ENCODE peak calls at places on chromosome 5, in eight cellular contexts. One of them, this sample, is unnamed.

GRCh38 chr5:168943999-168944398 is 356.9 kb downstream of the SLIT3 start:
- DNase-seq in psoas muscle: no peak
- DNase-seq in ovary: no peak
- DNase-seq in substantia nigra: no peak
- DNase-seq in brain microvascular endothelial cell: no peak
- DNase-seq in HCT116: no peak
- DNase-seq in HL-60: no peak
- DNase-seq in mesendoderm: peak
- DNase-seq in this sample: no peak

GRCh38 chr5:74392698-74393431 is 247.7 kb downstream of the ENC1 start:
- DNase-seq in HCT116: no peak
- DNase-seq in mesendoderm: no peak
- DNase-seq in substantia nigra: no peak
- DNase-seq in HL-60: no peak
- DNase-seq in psoas muscle: no peak
- DNase-seq in brain microvascular endothelial cell: peak
- DNase-seq in ovary: no peak
- DNase-seq in this sample: no peak

GRCh38 chr5:179768326-179769085 is 25.3 kb upstream of the LTC4S start:
- DNase-seq in mesendoderm: peak
- DNase-seq in ovary: no peak
- DNase-seq in HL-60: no peak
- DNase-seq in HCT116: no peak
- DNase-seq in psoas muscle: no peak
- DNase-seq in substantia nigra: no peak
- DNase-seq in brain microvascular endothelial cell: no peak
- DNase-seq in this sample: no peak

GRCh38 chr5:127002390-127002789 is 28.0 kb downstream of the MARCHF3 start:
- DNase-seq in HCT116: no peak
- DNase-seq in HL-60: no peak
- DNase-seq in mesendoderm: peak
- DNase-seq in ovary: no peak
- DNase-seq in substantia nigra: no peak
- DNase-seq in brain microvascular endothelial cell: peak
- DNase-seq in psoas muscle: no peak
- DNase-seq in this sample: no peak

GRCh38 chr5:2752059-2752874 is 790 bp upstream of the IRX2 start:
- DNase-seq in psoas muscle: no peak
- DNase-seq in HL-60: no peak
- DNase-seq in brain microvascular endothelial cell: no peak
- DNase-seq in mesendoderm: peak
- DNase-seq in ovary: no peak
- DNase-seq in substantia nigra: no peak
- DNase-seq in HCT116: no peak
- DNase-seq in this sample: peak

GRCh38 chr5:1793966-1794895 is 5.4 kb downstream of the MRPL36 start:
- DNase-seq in HL-60: no peak
- DNase-seq in mesendoderm: no peak
- DNase-seq in ovary: no peak
- DNase-seq in substantia nigra: no peak
- DNase-seq in HCT116: no peak
- DNase-seq in brain microvascular endothelial cell: peak
- DNase-seq in psoas muscle: no peak
- DNase-seq in this sample: no peak

GRCh38 chr5:321233-321725 is at the start of gene AHRR:
- DNase-seq in ovary: peak
- DNase-seq in psoas muscle: peak
- DNase-seq in HCT116: no peak
- DNase-seq in substantia nigra: no peak
- DNase-seq in HL-60: no peak
- DNase-seq in mesendoderm: peak
- DNase-seq in brain microvascular endothelial cell: peak
- DNase-seq in this sample: peak

GRCh38 chr5:115579747-115580173 is 22.5 kb downstream of the TICAM2 start:
- DNase-seq in psoas muscle: no peak
- DNase-seq in brain microvascular endothelial cell: peak
- DNase-seq in HCT116: no peak
- DNase-seq in HL-60: no peak
- DNase-seq in substantia nigra: no peak
- DNase-seq in ovary: no peak
- DNase-seq in mesendoderm: no peak
- DNase-seq in this sample: no peak

GRCh38 chr5:160129841-160130240 is 10.6 kb upstream of the PWWP2A start:
- DNase-seq in substantia nigra: no peak
- DNase-seq in psoas muscle: no peak
- DNase-seq in mesendoderm: no peak
- DNase-seq in ovary: no peak
- DNase-seq in HCT116: no peak
- DNase-seq in HL-60: no peak
- DNase-seq in brain microvascular endothelial cell: no peak
- DNase-seq in this sample: no peak

GRCh38 chr5:57442080-57442839 is 40.4 kb downstream of the ACTBL2 start:
- DNase-seq in brain microvascular endothelial cell: peak
- DNase-seq in HL-60: no peak
- DNase-seq in mesendoderm: no peak
- DNase-seq in ovary: no peak
- DNase-seq in psoas muscle: no peak
- DNase-seq in HCT116: no peak
- DNase-seq in substantia nigra: no peak
- DNase-seq in this sample: peak

GRCh38 chr5:147849226-147849625 is 17.8 kb upstream of the SPINK1 start:
- DNase-seq in brain microvascular endothelial cell: no peak
- DNase-seq in mesendoderm: no peak
- DNase-seq in psoas muscle: no peak
- DNase-seq in ovary: no peak
- DNase-seq in HCT116: no peak
- DNase-seq in HL-60: no peak
- DNase-seq in substantia nigra: no peak
- DNase-seq in this sample: no peak

GRCh38 chr5:152379331-152379730 is 25.7 kb downstream of the NMUR2 start:
- DNase-seq in ovary: no peak
- DNase-seq in substantia nigra: no peak
- DNase-seq in psoas muscle: no peak
- DNase-seq in HL-60: no peak
- DNase-seq in mesendoderm: no peak
- DNase-seq in brain microvascular endothelial cell: no peak
- DNase-seq in HCT116: no peak
- DNase-seq in this sample: no peak

GRCh38 chr5:23704176-23704855 is 196.9 kb downstream of the PRDM9 start:
- DNase-seq in mesendoderm: no peak
- DNase-seq in ovary: no peak
- DNase-seq in psoas muscle: no peak
- DNase-seq in HL-60: no peak
- DNase-seq in HCT116: no peak
- DNase-seq in brain microvascular endothelial cell: no peak
- DNase-seq in substantia nigra: no peak
- DNase-seq in this sample: no peak

GRCh38 chr5:180784497-180785097 is 18.0 kb downstream of the MGAT1 start:
- DNase-seq in brain microvascular endothelial cell: peak
- DNase-seq in mesendoderm: peak
- DNase-seq in psoas muscle: peak
- DNase-seq in substantia nigra: peak
- DNase-seq in ovary: peak
- DNase-seq in HCT116: peak
- DNase-seq in HL-60: no peak
- DNase-seq in this sample: peak

GRCh38 chr5:81239613-81240012 is 6.5 kb downstream of the CKMT2 start:
- DNase-seq in psoas muscle: no peak
- DNase-seq in HL-60: no peak
- DNase-seq in substantia nigra: no peak
- DNase-seq in HCT116: no peak
- DNase-seq in mesendoderm: no peak
- DNase-seq in ovary: no peak
- DNase-seq in brain microvascular endothelial cell: no peak
- DNase-seq in this sample: no peak

GRCh38 chr5:81241961-81242648 is 9.0 kb downstream of the CKMT2 start:
- DNase-seq in brain microvascular endothelial cell: no peak
- DNase-seq in HCT116: no peak
- DNase-seq in ovary: no peak
- DNase-seq in mesendoderm: no peak
- DNase-seq in substantia nigra: no peak
- DNase-seq in psoas muscle: no peak
- DNase-seq in HL-60: no peak
- DNase-seq in this sample: no peak

GRCh38 chr5:81235287-81236072 is 2.4 kb downstream of the CKMT2 start:
- DNase-seq in HL-60: no peak
- DNase-seq in mesendoderm: no peak
- DNase-seq in brain microvascular endothelial cell: no peak
- DNase-seq in HCT116: no peak
- DNase-seq in ovary: peak
- DNase-seq in substantia nigra: no peak
- DNase-seq in psoas muscle: peak
- DNase-seq in this sample: peak

GRCh38 chr5:81241001-81241400 is 7.9 kb downstream of the CKMT2 start:
- DNase-seq in substantia nigra: no peak
- DNase-seq in mesendoderm: no peak
- DNase-seq in HCT116: no peak
- DNase-seq in HL-60: no peak
- DNase-seq in brain microvascular endothelial cell: no peak
- DNase-seq in ovary: no peak
- DNase-seq in psoas muscle: no peak
- DNase-seq in this sample: no peak

DNA sequence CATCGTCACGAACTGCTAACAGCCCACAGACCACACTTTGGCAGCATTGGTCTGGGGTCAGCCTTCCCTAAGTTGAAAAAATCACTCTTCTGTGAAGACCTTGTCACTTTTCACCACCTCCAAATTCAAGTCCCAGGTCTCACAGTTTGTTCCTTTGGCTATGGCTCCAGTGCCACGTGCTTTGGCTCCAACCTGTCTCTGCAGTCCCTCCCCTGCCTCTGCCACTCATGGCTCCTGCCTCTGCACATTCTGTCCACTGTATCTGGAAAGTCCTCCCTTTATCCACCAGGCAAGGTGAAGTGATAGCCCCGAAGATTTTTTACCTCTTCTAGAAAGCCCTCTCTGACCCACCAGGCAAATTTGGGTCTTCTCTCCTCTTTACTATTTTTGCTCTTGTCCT is 5.3 kb downstream of the CKMT2 start:
- DNase-seq in mesendoderm: no peak
- DNase-seq in substantia nigra: no peak
- DNase-seq in HCT116: no peak
- DNase-seq in psoas muscle: peak
- DNase-seq in ovary: no peak
- DNase-seq in HL-60: no peak
- DNase-seq in brain microvascular endothelial cell: no peak
- DNase-seq in this sample: peak
- H3K27ac ChIP-seq in mesendoderm: no peak
- H3K27ac ChIP-seq in substantia nigra: no peak
- H3K27ac ChIP-seq in HCT116: no peak
- H3K27ac ChIP-seq in psoas muscle: peak
- H3K27ac ChIP-seq in ovary: no peak
- H3K27ac ChIP-seq in HL-60: no peak
- H3K27ac ChIP-seq in brain microvascular endothelial cell: no peak
- H3K27ac ChIP-seq in this sample: peak

GRCh38 chr5:60490597-60491166 is 209.3 kb downstream of the DEPDC1B start:
- DNase-seq in ovary: no peak
- DNase-seq in psoas muscle: no peak
- DNase-seq in mesendoderm: no peak
- DNase-seq in HL-60: no peak
- DNase-seq in substantia nigra: no peak
- DNase-seq in brain microvascular endothelial cell: no peak
- DNase-seq in HCT116: no peak
- DNase-seq in this sample: no peak
- H3K27ac ChIP-seq in ovary: no peak
- H3K27ac ChIP-seq in psoas muscle: no peak
- H3K27ac ChIP-seq in mesendoderm: no peak
- H3K27ac ChIP-seq in HL-60: no peak
- H3K27ac ChIP-seq in substantia nigra: no peak
- H3K27ac ChIP-seq in brain microvascular endothelial cell: no peak
- H3K27ac ChIP-seq in HCT116: no peak
- H3K27ac ChIP-seq in this sample: no peak

DNA sequence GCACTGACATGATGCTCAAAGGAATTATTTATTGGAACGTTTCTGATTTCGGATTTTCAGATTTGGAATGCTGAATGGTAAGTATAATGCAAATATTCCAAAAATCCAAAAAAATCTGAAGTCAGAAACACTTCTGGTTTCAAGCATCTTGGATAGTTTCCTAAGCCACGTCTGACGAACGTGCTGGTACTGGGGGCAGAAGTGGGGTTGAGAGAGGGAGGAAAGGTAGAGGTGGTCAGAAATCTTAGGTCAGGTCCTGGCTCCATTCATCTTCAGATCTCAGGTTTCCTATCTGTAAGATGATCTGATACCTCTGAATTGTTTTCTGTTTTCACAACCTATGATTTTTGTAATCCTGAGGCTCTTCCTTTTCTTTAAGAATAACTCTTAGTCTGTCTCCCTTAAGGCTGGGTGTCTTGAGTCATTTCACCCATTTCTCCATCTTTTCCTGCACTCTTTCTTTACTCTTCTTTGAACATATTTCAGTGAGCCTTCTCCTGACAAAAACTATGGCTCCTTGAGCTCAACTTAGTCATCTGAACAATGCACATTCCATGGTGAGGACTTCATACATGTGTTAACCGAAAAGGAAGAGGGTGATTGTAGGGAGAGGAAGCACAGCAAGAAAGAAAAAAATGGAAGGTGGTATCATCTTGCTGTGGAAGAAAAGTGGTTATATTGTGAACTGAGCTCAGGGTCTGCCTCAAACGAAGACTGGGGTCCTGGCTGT is 3.3 kb downstream of the SGCD start:
- DNase-seq in psoas muscle: no peak
- DNase-seq in brain microvascular endothelial cell: no peak
- DNase-seq in HL-60: no peak
- DNase-seq in HCT116: no peak
- DNase-seq in ovary: no peak
- DNase-seq in mesendoderm: no peak
- DNase-seq in substantia nigra: no peak
- DNase-seq in this sample: no peak
- H3K27ac ChIP-seq in psoas muscle: peak
- H3K27ac ChIP-seq in brain microvascular endothelial cell: no peak
- H3K27ac ChIP-seq in HL-60: no peak
- H3K27ac ChIP-seq in HCT116: no peak
- H3K27ac ChIP-seq in ovary: no peak
- H3K27ac ChIP-seq in mesendoderm: no peak
- H3K27ac ChIP-seq in substantia nigra: no peak
- H3K27ac ChIP-seq in this sample: no peak

GRCh38 chr5:39016587-39017275 is 57.5 kb downstream of the RICTOR start:
- DNase-seq in psoas muscle: no peak
- DNase-seq in brain microvascular endothelial cell: no peak
- DNase-seq in HCT116: no peak
- DNase-seq in mesendoderm: no peak
- DNase-seq in substantia nigra: no peak
- DNase-seq in ovary: no peak
- DNase-seq in HL-60: no peak
- DNase-seq in this sample: no peak

GRCh38 chr5:39015743-39016586 is 58.2 kb downstream of the RICTOR start:
- DNase-seq in HL-60: no peak
- DNase-seq in HCT116: no peak
- DNase-seq in substantia nigra: no peak
- DNase-seq in ovary: no peak
- DNase-seq in psoas muscle: no peak
- DNase-seq in mesendoderm: no peak
- DNase-seq in brain microvascular endothelial cell: peak
- DNase-seq in this sample: no peak

GRCh38 chr5:39013938-39014337 is 60.3 kb downstream of the RICTOR start:
- DNase-seq in psoas muscle: no peak
- DNase-seq in mesendoderm: no peak
- DNase-seq in brain microvascular endothelial cell: no peak
- DNase-seq in HCT116: no peak
- DNase-seq in substantia nigra: no peak
- DNase-seq in HL-60: no peak
- DNase-seq in ovary: no peak
- DNase-seq in this sample: no peak

GRCh38 chr5:39017504-39017903 is 56.7 kb downstream of the RICTOR start:
- DNase-seq in substantia nigra: no peak
- DNase-seq in HL-60: no peak
- DNase-seq in psoas muscle: no peak
- DNase-seq in HCT116: no peak
- DNase-seq in mesendoderm: no peak
- DNase-seq in brain microvascular endothelial cell: no peak
- DNase-seq in ovary: no peak
- DNase-seq in this sample: no peak

GRCh38 chr5:39014544-39014943 is 59.7 kb downstream of the RICTOR start:
- DNase-seq in substantia nigra: no peak
- DNase-seq in mesendoderm: peak
- DNase-seq in brain microvascular endothelial cell: peak
- DNase-seq in HL-60: no peak
- DNase-seq in psoas muscle: no peak
- DNase-seq in HCT116: no peak
- DNase-seq in ovary: no peak
- DNase-seq in this sample: no peak
- H3K27ac ChIP-seq in substantia nigra: no peak
- H3K27ac ChIP-seq in mesendoderm: no peak
- H3K27ac ChIP-seq in brain microvascular endothelial cell: peak
- H3K27ac ChIP-seq in HL-60: no peak
- H3K27ac ChIP-seq in psoas muscle: peak
- H3K27ac ChIP-seq in HCT116: no peak
- H3K27ac ChIP-seq in ovary: no peak
- H3K27ac ChIP-seq in this sample: peak

This sample was measured in heart right ventricle.